ENCODE peak calls at places on chromosomes 4 and X, in four cellular contexts. Y is GM23248, J is MM.1S, F is PC-3. M is an unnamed sample. For H3F3A, the result is how much of the 10 kb centered on the place peaks cover.

GRCh38 chr4:145679991-145680455 is at the start of gene C4orf51:
- DNase-seq in Y (peak), F (peak), J (no peak), M (no peak)

GRCh38 chrX:110851780-110852179 is 56.2 kb upstream of the CHRDL1 start:
- DNase-seq in F (peak), Y (peak), J (peak), M (no peak)

GRCh38 chr4:153781717-153782416 is 7.0 kb downstream of the SFRP2 start:
- DNase-seq in Y (peak), F (peak), J (no peak), M (peak)

GRCh38 chr4:186624951-186625350 is 69.6 kb upstream of the MTNR1A start:
- DNase-seq in Y (peak), J (no peak), F (no peak), M (no peak)

GRCh38 chrX:150765237-150765636 is 72.0 kb downstream of the MTMR1 start:
- DNase-seq in J (no peak), F (no peak), Y (no peak), M (no peak)

GRCh38 chr4:46649390-46649789 is 259.5 kb upstream of the GABRA2 start:
- DNase-seq in F (no peak), Y (no peak), J (no peak), M (no peak)

GRCh38 chr4:40875507-40876150 is 125.9 kb downstream of the NSUN7 start:
- DNase-seq in Y (no peak), J (no peak), F (no peak), M (no peak)

GRCh38 chr4:17066972-17067371 is 168.5 kb upstream of the LDB2 start:
- DNase-seq in Y (peak), F (peak), J (no peak), M (no peak)

GRCh38 chrX:149365061-149365460 is 140.0 kb downstream of the IDS start:
- DNase-seq in J (no peak), Y (peak), F (peak), M (no peak)

GRCh38 chr4:60081839-60082238 is 1118.3 kb upstream of the ADGRL3 start:
- DNase-seq in Y (no peak), J (no peak), F (no peak), M (no peak)

GRCh38 chr4:39641451-39641850 is 2.8 kb upstream of the SMIM14 start:
- DNase-seq in Y (no peak), F (no peak), J (no peak), M (no peak)

GRCh38 chr4:72119946-72120345 is 88.1 kb downstream of the NPFFR2 start:
- DNase-seq in J (no peak), Y (no peak), F (peak), M (no peak)

GRCh38 chr4:183798249-183798920 is 106.7 kb upstream of the STOX2 start:
- DNase-seq in F (no peak), Y (no peak), J (no peak), M (peak)

GRCh38 chr4:87128006-87128705 is 92.3 kb downstream of the KLHL8 start:
- DNase-seq in F (no peak), Y (no peak), J (no peak), M (no peak)

GRCh38 chr4:48368389-48368788 is 27.1 kb downstream of the SLAIN2 start:
- DNase-seq in J (no peak), Y (no peak), F (no peak), M (no peak)

GRCh38 chr4:1250921-1251772 is 2.2 kb upstream of the CTBP1 start:
- DNase-seq in Y (no peak), J (no peak), F (no peak), M (no peak)

GRCh38 chr4:108607426-108607825 is 12.9 kb upstream of the RPL34 start:
- DNase-seq in F (no peak), J (no peak), Y (no peak), M (no peak)

GRCh38 chr4:106266201-106266600 is 49.8 kb downstream of the TBCK start:
- DNase-seq in F (peak), J (peak), Y (peak), M (peak)

GRCh38 chr4:40550900-40551546 is 78.6 kb downstream of the RBM47 start:
- DNase-seq in Y (peak), F (peak), J (peak), M (peak)

GRCh38 chr4:1797861-1798529 is 4.9 kb downstream of the FGFR3 start:
- DNase-seq in F (no peak), J (no peak), Y (no peak), M (no peak)

GRCh38 chrX:54066841-54067240 is 22.6 kb upstream of the PHF8 start:
- DNase-seq in Y (peak), J (no peak), F (peak), M (no peak)

GRCh38 chr4:122777846-122778501 is 45.5 kb downstream of the BBS12 start:
- DNase-seq in Y (peak), F (peak), J (no peak), M (no peak)

GRCh38 chr4:4913628-4914027 is 54.2 kb downstream of the MSX1 start:
- DNase-seq in Y (no peak), J (no peak), F (no peak), M (no peak)

GRCh38 chr4:168908859-168909390 is 101.1 kb downstream of the CBR4 start:
- DNase-seq in Y (peak), F (no peak), J (no peak), M (no peak)

GRCh38 chr4:61992351-61992750 is 792.2 kb downstream of the ADGRL3 start:
- DNase-seq in F (no peak), J (no peak), Y (no peak), M (peak)

GRCh38 chr4:111842336-111842735 is 302.9 kb upstream of the FAM241A start:
- DNase-seq in Y (peak), J (no peak), F (no peak), M (no peak)

GRCh38 chr4:5024673-5025072 is 5.4 kb upstream of the CYTL1 start:
- DNase-seq in F (no peak), J (no peak), Y (peak), M (no peak)

GRCh38 chr4:77310931-77311330 is 153.9 kb downstream of the CCNG2 start:
- DNase-seq in Y (peak), F (no peak), J (no peak), M (peak)

GRCh38 chr4:8641256-8641655 is 48.7 kb downstream of the CPZ start:
- DNase-seq in Y (no peak), F (no peak), J (no peak), M (no peak)

GRCh38 chr4:147578057-147578476 is 39.1 kb upstream of the TMEM184C start:
- DNase-seq in J (no peak), F (peak), Y (peak), M (no peak)

GRCh38 chr4:186900232-186900900 is 176.7 kb upstream of the FAT1 start:
- DNase-seq in Y (peak), J (no peak), F (peak), M (no peak)

DNA sequence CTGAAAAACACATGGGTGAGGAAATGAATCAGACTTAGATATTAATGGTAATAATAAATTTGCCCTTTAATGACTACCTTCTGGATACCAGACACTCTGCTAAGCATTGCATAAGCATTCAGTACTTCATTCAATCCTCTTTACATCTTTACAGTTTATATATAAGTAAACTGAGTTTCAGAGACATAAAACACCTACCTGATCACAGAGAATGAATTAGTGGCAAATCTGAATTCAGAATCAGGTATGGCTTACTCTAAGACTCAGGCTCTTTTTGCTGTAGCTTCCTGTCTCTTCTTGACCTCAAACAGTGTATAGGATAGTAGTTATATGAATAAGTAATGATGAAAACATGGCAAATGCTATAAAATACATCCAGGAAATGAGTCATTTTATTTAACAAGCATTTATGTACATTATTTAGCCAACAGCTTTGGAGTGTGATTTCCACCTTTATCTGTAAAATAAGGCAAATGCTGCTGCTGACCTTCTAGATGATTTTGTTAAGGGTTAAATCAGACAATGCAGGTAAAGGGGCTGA is 83.9 kb downstream of the VEGFC start:
- DNase-seq in F (peak), J (no peak), Y (peak), M (no peak)
- H3F3A ChIP-seq in F (under half), J (under half), Y (half or more), M (under half)

DNA sequence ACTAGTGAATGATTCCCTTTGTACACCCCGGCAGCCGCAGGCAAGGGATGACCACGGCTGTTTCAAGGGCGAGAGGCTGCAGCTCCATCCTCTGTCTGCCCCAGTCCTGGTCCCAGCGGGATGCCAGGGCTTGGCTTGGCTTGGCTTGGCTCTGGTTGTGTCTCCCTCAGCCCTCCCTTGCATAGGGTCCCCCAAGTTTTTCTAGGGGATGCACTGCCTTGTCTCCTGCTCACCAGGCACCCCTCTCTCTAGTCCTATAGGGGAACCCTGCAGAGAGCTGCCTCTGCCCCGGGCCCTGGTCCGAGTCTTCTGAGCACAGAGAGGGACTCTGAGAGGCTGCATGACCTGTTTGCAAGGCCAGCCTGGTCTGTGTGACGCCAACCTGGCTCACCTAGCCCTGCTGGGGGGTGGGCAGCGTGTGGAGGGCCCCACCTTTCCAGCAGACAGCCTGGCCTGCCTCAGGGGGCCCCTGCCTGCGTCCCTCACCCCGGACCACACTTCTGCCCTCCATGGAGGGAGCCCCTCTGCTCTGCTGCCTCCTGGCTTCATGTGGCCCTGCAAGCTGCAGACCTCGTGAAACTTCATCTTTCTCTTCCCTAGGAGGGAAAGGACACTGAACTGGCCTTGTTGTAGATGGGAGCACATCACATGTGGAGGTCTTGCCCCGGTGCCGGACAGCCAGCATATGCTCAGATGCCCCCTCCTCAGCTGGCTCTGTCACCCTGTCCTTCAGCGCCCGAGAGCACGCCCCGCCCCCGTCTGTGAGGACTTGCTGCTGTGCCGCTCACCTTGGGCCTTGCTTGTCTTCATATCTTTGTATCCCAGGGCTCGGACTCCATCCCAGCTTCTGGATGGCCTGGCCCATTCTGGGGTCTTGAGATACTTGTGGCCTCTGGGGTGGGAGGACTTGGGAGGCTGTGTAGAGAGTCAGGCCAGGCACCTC is 16.4 kb downstream of the SORCS2 start:
- DNase-seq in J (no peak), F (no peak), Y (no peak), M (no peak)
- H3F3A ChIP-seq in J (under half), F (under half), Y (under half), M (under half)

DNA sequence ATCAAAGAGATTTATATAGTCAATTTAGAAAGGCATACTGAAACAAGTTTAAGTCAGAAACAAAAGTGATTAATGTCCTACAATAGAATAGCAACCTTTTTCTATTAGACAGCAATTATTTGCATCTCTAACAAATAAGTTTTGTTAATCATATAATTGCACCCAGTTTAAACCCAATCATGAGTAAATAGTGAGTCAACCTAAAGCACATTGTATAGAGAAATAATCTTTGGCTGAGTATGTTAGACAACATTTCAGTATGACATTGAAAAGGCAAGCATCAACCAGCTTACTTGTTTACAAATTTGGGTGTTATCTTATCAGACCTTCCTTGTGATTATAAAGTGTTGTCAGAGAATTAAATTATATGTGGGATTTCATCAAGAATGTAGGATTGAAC is 209.5 kb downstream of the IL15 start:
- DNase-seq in Y (peak), F (peak), J (no peak), M (no peak)
- H3F3A ChIP-seq in Y (under half), F (under half), J (under half), M (under half)

DNA sequence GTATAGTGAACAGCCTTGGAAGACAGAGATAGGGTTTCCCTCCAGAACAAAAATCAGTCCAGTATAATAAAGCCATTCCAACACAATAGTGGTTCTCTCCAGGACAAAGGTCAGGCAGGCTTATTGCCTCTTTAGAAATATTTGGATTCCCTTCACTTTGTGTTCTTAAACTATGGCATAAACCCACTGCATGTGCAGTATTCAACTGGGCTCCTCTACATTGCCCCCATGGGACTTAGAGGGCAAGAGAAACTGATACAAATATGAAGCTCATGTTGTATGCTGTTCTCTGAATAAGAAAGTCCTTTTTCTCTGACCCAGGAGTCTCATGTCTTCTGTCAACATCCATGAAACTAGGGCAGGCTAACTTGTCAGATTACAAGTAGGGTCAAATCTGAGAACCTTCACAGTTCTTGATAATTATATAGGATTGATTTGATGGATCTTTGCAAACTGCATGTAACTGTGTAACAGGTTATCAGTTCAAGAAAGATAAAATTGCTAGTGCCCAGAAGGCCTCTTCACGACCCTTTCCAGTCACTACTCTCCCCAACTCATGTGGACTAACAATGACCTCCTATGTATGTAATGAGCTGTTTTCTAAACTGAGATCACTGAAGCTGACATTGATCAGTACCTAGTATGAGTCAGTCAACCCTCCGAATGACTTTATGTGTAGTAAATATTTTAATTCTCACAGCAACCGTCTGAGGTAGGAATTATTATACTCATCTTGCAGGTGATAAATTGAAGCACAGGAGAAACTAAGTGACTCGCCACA is 31.9 kb upstream of the FAM9C start:
- DNase-seq in Y (peak), J (no peak), F (peak), M (no peak)
- H3F3A ChIP-seq in Y (under half), J (under half), F (under half), M (under half)

DNA sequence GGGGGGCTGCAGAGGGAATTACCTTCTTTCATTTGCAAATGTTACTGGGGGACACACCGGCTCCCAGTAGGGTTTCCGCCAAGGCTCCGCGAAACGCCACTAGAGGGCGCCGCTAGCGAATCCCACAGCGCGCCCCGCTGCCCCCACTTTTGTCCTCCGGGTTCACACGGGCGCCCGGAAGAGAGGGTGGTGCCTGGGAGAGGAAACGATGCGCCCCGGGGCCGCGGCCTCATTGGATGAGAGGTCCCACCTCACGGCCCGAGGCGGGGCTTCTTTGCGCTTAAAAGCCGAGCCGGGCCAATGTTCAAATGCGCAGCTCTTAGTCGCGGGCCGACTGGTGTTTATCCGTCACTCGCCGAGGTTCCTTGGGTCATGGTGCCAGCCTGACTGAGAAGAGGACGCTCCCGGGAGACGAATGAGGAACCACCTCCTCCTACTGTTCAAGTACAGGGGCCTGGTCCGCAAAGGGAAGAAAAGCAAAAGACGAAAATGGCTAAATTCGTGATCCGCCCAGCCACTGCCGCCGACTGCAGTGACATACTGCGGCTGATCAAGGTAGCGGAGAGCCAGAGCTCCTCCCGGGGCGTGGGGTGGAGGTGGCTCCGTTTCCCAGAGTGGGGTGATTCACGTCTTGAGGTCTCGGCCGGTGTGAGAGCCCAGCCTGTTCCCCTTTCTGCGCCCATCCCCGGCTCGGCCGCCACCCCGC is at the start of gene SAT1:
- DNase-seq in J (peak), Y (peak), F (peak), M (peak)
- H3F3A ChIP-seq in J (under half), Y (under half), F (under half), M (under half)

GRCh38 chrX:40143001-40143400 is 45.2 kb upstream of the BCOR start:
- DNase-seq in F (no peak), Y (no peak), J (no peak), M (peak)
- H3F3A ChIP-seq in F (under half), Y (under half), J (under half), M (under half)

DNA sequence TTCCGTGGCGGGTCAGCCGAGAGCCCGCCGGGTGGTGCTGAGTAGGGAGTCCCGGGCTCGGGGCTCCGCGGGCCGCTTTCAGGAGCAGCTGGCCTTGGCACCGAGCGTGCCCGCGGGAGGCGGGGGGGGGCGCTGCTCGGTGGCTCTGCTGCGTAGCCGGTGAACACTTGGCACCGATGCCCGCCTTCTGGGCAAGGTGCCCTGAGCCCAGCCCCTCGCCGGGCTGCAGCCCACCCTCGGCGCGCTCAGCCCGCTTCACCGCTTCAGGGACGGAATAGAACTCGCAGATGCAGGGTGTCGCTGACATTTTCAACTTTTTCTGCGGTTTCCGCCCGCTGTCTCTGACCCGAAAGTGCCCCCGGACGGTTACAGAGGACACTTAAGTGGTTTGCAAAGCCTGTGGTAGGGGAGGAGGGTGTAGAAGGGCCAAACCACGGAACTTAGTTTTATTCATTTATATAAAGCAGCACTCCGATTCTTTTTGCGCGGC is 659 bp downstream of the CD38 start:
- DNase-seq in F (no peak), J (peak), Y (peak), M (peak)
- H3F3A ChIP-seq in F (under half), J (under half), Y (under half), M (under half)